ENCODE peak calls at places on chromosomes 11 and 22, in eight cellular contexts. N is naive thymus-derived CD4-positive, alpha-beta T cell; W is cardiac muscle cell; E is endodermal cell; X is ovary; Q is CD8-positive, alpha-beta memory T cell; C is SK-N-SH; Z is mesendoderm. T is an unnamed sample.

GRCh38 chr11:131661137-131661536 is 290.7 kb downstream of the NTM start:
- DNase-seq in N (no peak), W (no peak), E (peak; percentile 32), X (no peak), Q (no peak), C (no peak), Z (no peak), T (no peak)

GRCh38 chr11:11992257-11992690 is 16.2 kb downstream of the DKK3 start:
- DNase-seq in N (no peak), W (peak; percentile 52), E (peak; percentile 88), X (no peak), Q (no peak), C (no peak), Z (peak; percentile 99), T (no peak)

GRCh38 chr11:41498726-41499125 is 39.3 kb upstream of the LRRC4C start:
- DNase-seq in N (no peak), W (peak; percentile 4), E (no peak), X (no peak), Q (no peak), C (peak; percentile 5), Z (no peak), T (no peak)

GRCh38 chr11:66328036-66328306 is 8.3 kb downstream of the RIN1 start:
- DNase-seq in N (no peak), W (no peak), E (no peak), X (no peak), Q (peak; percentile 60), C (no peak), Z (no peak), T (no peak)

GRCh38 chr22:44786610-44787009 is 34.2 kb downstream of the ARHGAP8 start:
- DNase-seq in N (no peak), W (no peak), E (no peak), X (no peak), Q (no peak), C (no peak), Z (no peak), T (no peak)

GRCh38 chr11:115221461-115222069 is 282.6 kb downstream of the CADM1 start:
- DNase-seq in N (no peak), W (no peak), E (peak; percentile 67), X (no peak), Q (no peak), C (no peak), Z (peak; percentile 69), T (no peak)

GRCh38 chr11:30346068-30346688 is 23.3 kb downstream of the ARL14EP start:
- DNase-seq in N (peak; percentile 58), W (peak; percentile 84), E (no peak), X (no peak), Q (no peak), C (peak; percentile 43), Z (peak; percentile 63), T (no peak)

GRCh38 chr11:78343303-78343702 is 74.3 kb downstream of the GAB2 start:
- DNase-seq in N (no peak), W (no peak), E (no peak), X (no peak), Q (no peak), C (no peak), Z (no peak), T (no peak)

GRCh38 chr22:26021516-26021915 is 147.7 kb upstream of the SEZ6L start:
- DNase-seq in N (no peak), W (no peak), E (no peak), X (no peak), Q (no peak), C (no peak), Z (no peak), T (no peak)

GRCh38 chr11:63667993-63668392 is 3.2 kb downstream of the ATL3 start:
- DNase-seq in N (no peak), W (no peak), E (peak; percentile 13), X (no peak), Q (no peak), C (no peak), Z (peak; percentile 62), T (no peak)

GRCh38 chr11:96257972-96258951 is 84.7 kb downstream of the MAML2 start:
- DNase-seq in N (peak; percentile 81), W (no peak), E (no peak), X (no peak), Q (peak; percentile 16), C (no peak), Z (no peak), T (no peak)

GRCh38 chr11:99911116-99911515 is 776.0 kb upstream of the ARHGAP42 start:
- DNase-seq in N (no peak), W (no peak), E (no peak), X (no peak), Q (no peak), C (no peak), Z (peak; percentile 31), T (no peak)

GRCh38 chr11:96342131-96342970 is 644 bp downstream of the MAML2 start:
- DNase-seq in N (no peak), W (no peak), E (no peak), X (no peak), Q (no peak), C (peak; percentile 21), Z (no peak), T (no peak)

GRCh38 chr11:26187639-26188038 is 144.3 kb upstream of the ANO3 start:
- DNase-seq in N (no peak), W (no peak), E (no peak), X (no peak), Q (no peak), C (no peak), Z (peak; percentile 26), T (no peak)

GRCh38 chr22:49954354-49954753 is 6.2 kb upstream of the PIM3 start:
- DNase-seq in N (no peak), W (no peak), E (no peak), X (no peak), Q (no peak), C (no peak), Z (no peak), T (no peak)

GRCh38 chr11:109795234-109795633 is 298.0 kb upstream of the ZC3H12C start:
- DNase-seq in N (no peak), W (no peak), E (no peak), X (no peak), Q (no peak), C (no peak), Z (no peak), T (no peak)

GRCh38 chr11:9397746-9398680 is 13.6 kb downstream of the IPO7 start:
- DNase-seq in N (no peak), W (no peak), E (no peak), X (no peak), Q (no peak), C (no peak), Z (no peak), T (no peak)

GRCh38 chr11:88886796-88887195 is 179.0 kb downstream of the GRM5 start:
- DNase-seq in N (peak; percentile 34), W (peak; percentile 1), E (peak; percentile 75), X (no peak), Q (peak; percentile 4), C (peak; percentile 4), Z (peak; percentile 64), T (peak; percentile 44)

GRCh38 chr11:111565111-111565720 is 24.7 kb downstream of the LAYN start:
- DNase-seq in N (peak; percentile 64), W (peak; percentile 70), E (peak; percentile 87), X (peak; percentile 84), Q (peak; percentile 49), C (peak; percentile 48), Z (peak; percentile 76), T (peak; percentile 69)

GRCh38 chr11:104246590-104246989 is 82.6 kb upstream of the PDGFD start:
- DNase-seq in N (no peak), W (no peak), E (no peak), X (no peak), Q (no peak), C (no peak), Z (no peak), T (no peak)

GRCh38 chr22:38758276-38758945 is 2.6 kb upstream of the SUN2 start:
- DNase-seq in N (peak; percentile 84), W (no peak), E (no peak), X (no peak), Q (peak; percentile 27), C (no peak), Z (no peak), T (peak; percentile 73)

GRCh38 chr22:43011079-43011478 is 3.9 kb downstream of the PACSIN2 start:
- DNase-seq in N (no peak), W (no peak), E (peak; percentile 48), X (no peak), Q (no peak), C (no peak), Z (peak; percentile 81), T (no peak)
- H3K4me1 ChIP-seq in N (peaks cover 9% of the 10 kb centered on the region), W (peaks cover 11% of the 10 kb centered on the region), E (no peaks in the 10 kb centered on the region), X (peaks cover 9% of the 10 kb centered on the region), Q (peaks cover 9% of the 10 kb centered on the region), C (peaks cover 23% of the 10 kb centered on the region), Z (peaks cover 9% of the 10 kb centered on the region), T (peaks cover 10% of the 10 kb centered on the region)

DNA sequence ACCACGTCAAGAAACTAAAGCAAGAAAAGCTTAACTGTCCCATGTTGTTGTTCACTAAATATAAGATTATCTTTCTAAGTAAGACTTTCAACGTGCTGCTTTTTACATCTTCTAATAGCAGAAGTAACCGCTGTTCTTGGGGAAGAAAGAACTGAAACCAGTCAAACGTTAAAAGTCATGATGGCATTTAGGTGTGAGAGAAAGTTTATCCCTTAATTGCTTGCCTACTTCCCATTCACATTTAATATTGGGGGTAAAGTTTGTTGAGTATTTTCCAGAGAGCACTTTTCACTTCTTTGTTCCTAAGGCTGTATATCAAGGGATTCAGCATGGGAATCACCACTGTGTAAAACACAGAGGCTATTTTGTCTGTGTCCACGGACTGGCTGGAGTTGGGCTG is 970 bp downstream of the OR5B21 start:
- DNase-seq in N (no peak), W (no peak), E (no peak), X (no peak), Q (no peak), C (no peak), Z (no peak), T (no peak)
- H3K4me1 ChIP-seq in N (no peaks in the 10 kb centered on the region), W (no peaks in the 10 kb centered on the region), E (no peaks in the 10 kb centered on the region), X (no peaks in the 10 kb centered on the region), Q (no peaks in the 10 kb centered on the region), C (no peaks in the 10 kb centered on the region), Z (no peaks in the 10 kb centered on the region), T (no peaks in the 10 kb centered on the region)

GRCh38 chr11:94786264-94787126 is 18.3 kb downstream of the AMOTL1 start:
- DNase-seq in N (peak; percentile 52), W (peak; percentile 47), E (peak; percentile 81), X (no peak), Q (no peak), C (peak; percentile 46), Z (peak; percentile 82), T (no peak)
- H3K4me1 ChIP-seq in N (no peaks in the 10 kb centered on the region), W (no peaks in the 10 kb centered on the region), E (peaks cover 18% of the 10 kb centered on the region), X (peaks cover 13% of the 10 kb centered on the region), Q (no peaks in the 10 kb centered on the region), C (peaks cover 16% of the 10 kb centered on the region), Z (peaks cover 16% of the 10 kb centered on the region), T (no peaks in the 10 kb centered on the region)

GRCh38 chr11:76266701-76267100 is 60.4 kb upstream of the WNT11 start:
- DNase-seq in N (no peak), W (no peak), E (no peak), X (no peak), Q (no peak), C (no peak), Z (no peak), T (no peak)

GRCh38 chr11:76268498-76268897 is 62.2 kb upstream of the WNT11 start:
- DNase-seq in N (no peak), W (no peak), E (no peak), X (no peak), Q (no peak), C (no peak), Z (no peak), T (no peak)

GRCh38 chr11:76269247-76269646 is 62.9 kb upstream of the WNT11 start:
- DNase-seq in N (no peak), W (no peak), E (no peak), X (no peak), Q (no peak), C (no peak), Z (no peak), T (no peak)

GRCh38 chr11:76266269-76266668 is 60.0 kb upstream of the WNT11 start:
- DNase-seq in N (no peak), W (no peak), E (no peak), X (no peak), Q (no peak), C (no peak), Z (no peak), T (no peak)

GRCh38 chr11:76267563-76267962 is 61.3 kb upstream of the WNT11 start:
- DNase-seq in N (no peak), W (no peak), E (no peak), X (no peak), Q (no peak), C (no peak), Z (no peak), T (no peak)
- H3K4me1 ChIP-seq in N (no peaks in the 10 kb centered on the region), W (peaks cover 5% of the 10 kb centered on the region), E (no peaks in the 10 kb centered on the region), X (no peaks in the 10 kb centered on the region), Q (no peaks in the 10 kb centered on the region), C (peaks cover 6% of the 10 kb centered on the region), Z (no peaks in the 10 kb centered on the region), T (no peaks in the 10 kb centered on the region)

T was measured in BE2C.